ENCODE peak calls at places on chromosome 2, in four cellular contexts. E is vagina, J is lower lobe of right lung, F is fibroblast of pulmonary artery. P is an unnamed sample.

GRCh38 chr2:47631840-47632398 is 151.0 kb upstream of the MSH6 start:
- DNase-seq in J (no peak), E (no peak), F (peak; percentile 45), P (peak; percentile 37)

GRCh38 chr2:159773876-159774275 is 24.1 kb downstream of the CD302 start:
- DNase-seq in F (no peak), E (no peak), J (no peak), P (peak; percentile 25)

GRCh38 chr2:102235491-102235890 is 48.7 kb downstream of the IL1RL2 start:
- DNase-seq in E (peak; percentile 79), F (peak; percentile 53), J (no peak), P (no peak)

GRCh38 chr2:26911911-26912861 is 58.3 kb upstream of the MAPRE3 start:
- DNase-seq in E (no peak), J (no peak), F (no peak), P (no peak)

GRCh38 chr2:217293607-217294006 is 433.7 kb upstream of the TNP1 start:
- DNase-seq in F (no peak), E (no peak), J (no peak), P (no peak)

GRCh38 chr2:75055820-75056675 is 97.6 kb downstream of the POLE4 start:
- DNase-seq in J (no peak), F (peak; percentile 36), E (no peak), P (peak; percentile 51)

GRCh38 chr2:97704989-97705388 is 8.4 kb upstream of the ZAP70 start:
- DNase-seq in F (no peak), E (peak; percentile 79), J (no peak), P (no peak)

GRCh38 chr2:43391159-43391876 is 164.9 kb upstream of the ZFP36L2 start:
- DNase-seq in E (no peak), J (no peak), F (no peak), P (no peak)

GRCh38 chr2:49222975-49223528 is 68.7 kb upstream of the FSHR start:
- DNase-seq in F (peak; percentile 11), J (no peak), E (no peak), P (no peak)

GRCh38 chr2:126145752-126146151 is 510.2 kb upstream of the GYPC start:
- DNase-seq in E (no peak), F (no peak), J (no peak), P (no peak)
- H3K4me3 ChIP-seq in E (no peak overlapping the region), F (no peak overlapping the region), J (no peak overlapping the region), P (no peak overlapping the region)

DNA sequence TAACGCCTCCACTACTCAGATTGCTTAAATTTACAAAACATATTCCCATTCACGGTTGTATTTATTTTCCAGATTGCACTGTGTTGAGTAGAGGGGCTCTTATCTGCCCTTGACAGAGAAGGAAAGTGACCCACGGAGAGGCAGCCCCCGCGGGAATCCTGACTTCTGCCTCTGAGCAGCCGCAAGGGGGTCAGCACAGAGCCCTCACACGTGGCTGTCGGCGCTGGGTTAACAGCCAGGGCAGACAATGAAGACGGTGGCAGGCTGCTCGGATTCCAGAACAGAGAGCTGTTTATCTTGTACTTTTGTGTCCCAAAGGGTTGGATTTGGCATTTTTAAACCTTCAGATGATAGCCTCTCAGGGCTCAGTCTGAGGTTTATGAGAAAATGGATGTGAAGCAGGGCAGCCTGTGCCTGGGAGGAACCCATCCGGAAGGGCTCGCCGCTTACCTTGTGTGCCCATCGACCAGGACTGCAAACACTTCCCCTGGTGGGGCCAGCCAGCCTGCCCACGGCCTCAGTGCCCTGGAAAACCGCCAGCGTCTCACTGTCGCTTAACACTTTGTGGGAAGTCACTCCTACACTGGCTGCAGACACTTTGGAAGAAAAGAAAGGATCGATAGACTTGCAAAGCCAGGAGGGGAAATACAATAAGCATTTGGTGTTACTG is 325.1 kb upstream of the MYT1L start:
- DNase-seq in J (no peak), F (no peak), E (no peak), P (no peak)
- TF ChIP-seq CTCF in J (no peak), F (no peak), E (no peak), P (no peak)

DNA sequence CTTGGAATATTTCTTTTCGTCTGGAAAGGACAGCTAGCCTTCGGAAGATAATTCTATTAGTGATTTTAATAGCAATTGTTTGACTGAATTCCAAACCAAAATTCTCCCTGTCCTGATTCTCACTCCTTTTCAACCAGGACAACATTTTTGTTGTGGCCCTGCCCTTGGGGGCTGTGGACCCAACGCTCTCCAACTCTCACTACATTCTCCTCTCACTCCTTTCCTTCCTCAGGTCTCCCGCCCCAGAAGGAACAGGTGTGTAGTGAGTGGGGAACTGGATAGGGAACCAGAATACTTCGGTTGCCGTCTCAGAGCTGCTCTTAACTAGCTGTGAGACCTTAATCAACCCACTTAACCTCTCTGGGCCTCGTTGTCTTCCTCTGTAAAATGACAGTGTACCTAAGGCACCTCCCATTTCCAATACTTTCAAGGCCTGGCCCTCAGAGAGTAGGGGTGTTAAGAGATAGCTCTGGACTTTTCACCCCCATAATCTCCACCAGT is 635 bp upstream of the ADD2 start:
- DNase-seq in E (no peak), J (no peak), F (no peak), P (no peak)
- H3K4me3 ChIP-seq in E (no peak overlapping the region), J (no peak overlapping the region), F (no peak overlapping the region), P (no peak overlapping the region)

GRCh38 chr2:86035883-86036789 is 69.5 kb downstream of the POLR1A start:
- DNase-seq in J (peak; percentile 86), F (peak; percentile 90), E (no peak), P (peak; percentile 79)
- TF ChIP-seq CTCF in J (peak; percentile 30), F (peak; percentile 35), E (peak; percentile 23), P (peak; percentile 74)

DNA sequence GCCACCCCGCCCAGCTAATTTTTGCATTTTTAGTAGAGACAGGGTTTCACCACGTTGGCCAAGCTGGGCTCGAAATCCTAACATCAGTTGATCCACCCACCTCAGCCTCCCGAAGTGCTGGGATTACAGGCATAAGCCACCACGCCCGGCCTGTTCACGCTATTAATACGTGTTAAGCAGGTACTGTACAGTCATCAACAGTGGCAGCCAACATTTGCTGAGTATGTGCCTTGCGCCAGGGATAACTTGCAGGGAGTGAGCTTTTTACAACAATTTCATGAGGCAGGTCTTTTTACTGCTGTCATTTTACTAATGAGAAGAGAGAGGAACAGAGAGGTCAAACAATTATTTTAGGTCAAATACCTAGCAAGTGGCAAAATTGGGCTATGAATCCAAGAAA is 115.2 kb downstream of the AP1S3 start:
- DNase-seq in E (no peak), F (no peak), J (no peak), P (no peak)
- H3K4me3 ChIP-seq in E (no peak overlapping the region), F (no peak overlapping the region), J (no peak overlapping the region), P (no peak overlapping the region)